ENCODE peak calls at places on chromosomes 5 and 9, in five cellular contexts. M is suprapubic skin, Q is A673, V is HFF-Myc, C is GM23248. K is an unnamed sample.

GRCh38 chr9:81683704-81684103 is 5.6 kb downstream of the TLE1 start:
- DNase-seq in M (no peak), Q (no peak), V (no peak), C (no peak), K (no peak)

GRCh38 chr5:153938131-153938842 is 100.4 kb downstream of the FAM114A2 start:
- DNase-seq in M (no peak), Q (no peak), V (no peak), C (peak; percentile 10), K (no peak)

GRCh38 chr5:134458234-134458633 is 46.6 kb upstream of the CDKN2AIPNL start:
- DNase-seq in M (peak; percentile 63), Q (no peak), V (no peak), C (peak; percentile 85), K (peak; percentile 51)

GRCh38 chr5:53109041-53109435 is 519 bp downstream of the MOCS2 start:
- DNase-seq in M (no peak), Q (peak; percentile 36), V (no peak), C (peak; percentile 38), K (no peak)

GRCh38 chr9:122463828-122464632 is 13.7 kb downstream of the OR1J1 start:
- DNase-seq in M (no peak), Q (peak; percentile 60), V (no peak), C (no peak), K (no peak)

GRCh38 chr5:111398013-111398412 is 114.3 kb downstream of the STARD4 start:
- DNase-seq in M (no peak), Q (no peak), V (no peak), C (no peak), K (no peak)

GRCh38 chr9:117929873-117930272 is 225.7 kb downstream of the TLR4 start:
- DNase-seq in M (no peak), Q (no peak), V (no peak), C (no peak), K (peak; percentile 45)

GRCh38 chr5:26193626-26194025 is 844.8 kb downstream of the CDH9 start:
- DNase-seq in M (no peak), Q (no peak), V (no peak), C (no peak), K (no peak)

GRCh38 chr9:92642041-92642451 is 27.9 kb downstream of the IPPK start:
- DNase-seq in M (peak; percentile 55), Q (no peak), V (no peak), C (no peak), K (no peak)

GRCh38 chr9:38298503-38298902 is 94.0 kb upstream of the ALDH1B1 start:
- DNase-seq in M (no peak), Q (no peak), V (no peak), C (peak; percentile 19), K (no peak)

GRCh38 chr9:114588150-114588663 is 638 bp downstream of the ATP6V1G1 start:
- DNase-seq in M (no peak), Q (peak; percentile 12), V (no peak), C (peak; percentile 71), K (no peak)

GRCh38 chr9:87577746-87578145 is 80.1 kb downstream of the DAPK1 start:
- DNase-seq in M (no peak), Q (no peak), V (no peak), C (no peak), K (no peak)

GRCh38 chr5:122102825-122103224 is 24.8 kb upstream of the LOX start:
- DNase-seq in M (no peak), Q (peak; percentile 60), V (no peak), C (peak; percentile 75), K (no peak)

GRCh38 chr5:9348296-9348996 is 197.4 kb downstream of the SEMA5A start:
- DNase-seq in M (no peak), Q (no peak), V (no peak), C (peak; percentile 93), K (no peak)

GRCh38 chr9:128091144-128091543 is 23.1 kb downstream of the SLC25A25 start:
- DNase-seq in M (peak; percentile 76), Q (peak; percentile 82), V (peak; percentile 83), C (peak; percentile 93), K (no peak)

GRCh38 chr5:98428806-98429205 is 344.7 kb upstream of the RGMB start:
- DNase-seq in M (no peak), Q (no peak), V (peak; percentile 58), C (peak; percentile 39), K (peak; percentile 18)

GRCh38 chr5:160923927-160924705 is 72.1 kb upstream of the ATP10B start:
- DNase-seq in M (no peak), Q (no peak), V (no peak), C (no peak), K (no peak)

GRCh38 chr5:181173420-181174342 is 26.3 kb downstream of the OR2V2 start:
- DNase-seq in M (no peak), Q (peak; percentile 56), V (peak; percentile 80), C (peak; percentile 34), K (peak; percentile 74)

GRCh38 chr5:10538789-10539684 is 24.8 kb upstream of the ANKRD33B start:
- DNase-seq in M (no peak), Q (no peak), V (no peak), C (no peak), K (no peak)

GRCh38 chr9:126543490-126543889 is 70.2 kb upstream of the LMX1B start:
- DNase-seq in M (peak; percentile 7), Q (no peak), V (no peak), C (no peak), K (no peak)

GRCh38 chr9:100601216-100601615 is 23.3 kb downstream of the CAVIN4 start:
- DNase-seq in M (no peak), Q (peak; percentile 80), V (peak; percentile 41), C (peak; percentile 84), K (peak; percentile 25)

GRCh38 chr9:126991170-126991569 is 76.6 kb downstream of the RALGPS1 start:
- DNase-seq in M (no peak), Q (no peak), V (no peak), C (no peak), K (no peak)

GRCh38 chr5:9284781-9285307 is 261.0 kb downstream of the SEMA5A start:
- DNase-seq in M (no peak), Q (no peak), V (peak; percentile 57), C (peak; percentile 83), K (peak; percentile 64)

GRCh38 chr5:61464512-61464911 is 132.5 kb downstream of the ZSWIM6 start:
- DNase-seq in M (no peak), Q (no peak), V (no peak), C (no peak), K (no peak)

GRCh38 chr9:115606851-115607250 is 488.9 kb upstream of the TNC start:
- DNase-seq in M (no peak), Q (no peak), V (peak; percentile 81), C (peak; percentile 7), K (no peak)

GRCh38 chr5:141650851-141651727 is at the start of gene FCHSD1:
- DNase-seq in M (peak; percentile 93), Q (peak; percentile 37), V (peak; percentile 47), C (peak; percentile 90), K (peak; percentile 71)

GRCh38 chr5:43161244-43161643 is 30.8 kb upstream of the NIM1K start:
- DNase-seq in M (no peak), Q (no peak), V (no peak), C (no peak), K (no peak)

GRCh38 chr5:173300389-173301047 is 27.7 kb downstream of the STC2 start:
- DNase-seq in M (no peak), Q (no peak), V (no peak), C (no peak), K (no peak)

GRCh38 chr9:85425153-85425611 is 316.6 kb downstream of the AGTPBP1 start:
- DNase-seq in M (no peak), Q (peak; percentile 79), V (no peak), C (peak; percentile 67), K (peak; percentile 48)

GRCh38 chr5:139903805-139904565 is 108.4 kb downstream of the PSD2 start:
- DNase-seq in M (peak; percentile 59), Q (peak; percentile 27), V (no peak), C (peak; percentile 47), K (no peak)

GRCh38 chr5:179878222-179879002 is 19.8 kb upstream of the MRNIP start:
- DNase-seq in M (no peak), Q (no peak), V (no peak), C (peak; percentile 26), K (peak; percentile 59)

GRCh38 chr9:96274939-96275338 is 27.0 kb downstream of the HSD17B3 start:
- DNase-seq in M (no peak), Q (no peak), V (no peak), C (no peak), K (no peak)

GRCh38 chr9:127194881-127195713 is 69.5 kb upstream of the GARNL3 start:
- DNase-seq in M (no peak), Q (no peak), V (no peak), C (peak; percentile 70), K (no peak)

GRCh38 chr5:110386782-110387181 is 339.7 kb downstream of the TMEM232 start:
- DNase-seq in M (no peak), Q (no peak), V (no peak), C (peak; percentile 82), K (peak; percentile 20)

GRCh38 chr9:121285835-121286687 is 18.1 kb downstream of the GSN start:
- DNase-seq in M (peak; percentile 82), Q (peak; percentile 94), V (no peak), C (peak; percentile 86), K (peak; percentile 90)
- H3K4me3 ChIP-seq in M (peak overlapping the region; percentile 25), Q (peak overlapping the region; percentile 7), V (peak overlapping the region; percentile 6), C (peak overlapping the region; percentile 60), K (peak overlapping the region; percentile 1)

DNA sequence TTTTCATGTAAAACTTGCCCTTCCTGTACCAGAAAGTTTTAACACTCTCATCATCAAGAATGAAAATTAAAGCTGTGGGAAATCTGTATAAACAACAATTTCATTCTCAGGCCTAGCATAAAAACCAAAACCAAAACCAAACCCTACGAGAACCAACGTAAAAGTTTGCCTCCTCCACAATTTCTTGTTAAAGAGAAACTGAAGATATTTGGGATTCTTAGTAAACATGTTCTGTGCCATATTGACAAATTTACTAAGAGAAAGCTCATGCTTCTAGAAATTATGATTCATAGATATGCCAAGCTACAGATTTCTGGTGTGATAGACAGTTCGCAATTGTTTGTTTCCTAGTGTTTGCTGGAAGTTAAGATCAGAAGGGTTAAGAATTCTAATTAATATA is 801.0 kb upstream of the NUDT12 start:
- DNase-seq in M (no peak), Q (no peak), V (no peak), C (no peak), K (no peak)
- H3K4me3 ChIP-seq in M (no peak overlapping the region), Q (no peak overlapping the region), V (no peak overlapping the region), C (no peak overlapping the region), K (no peak overlapping the region)

DNA sequence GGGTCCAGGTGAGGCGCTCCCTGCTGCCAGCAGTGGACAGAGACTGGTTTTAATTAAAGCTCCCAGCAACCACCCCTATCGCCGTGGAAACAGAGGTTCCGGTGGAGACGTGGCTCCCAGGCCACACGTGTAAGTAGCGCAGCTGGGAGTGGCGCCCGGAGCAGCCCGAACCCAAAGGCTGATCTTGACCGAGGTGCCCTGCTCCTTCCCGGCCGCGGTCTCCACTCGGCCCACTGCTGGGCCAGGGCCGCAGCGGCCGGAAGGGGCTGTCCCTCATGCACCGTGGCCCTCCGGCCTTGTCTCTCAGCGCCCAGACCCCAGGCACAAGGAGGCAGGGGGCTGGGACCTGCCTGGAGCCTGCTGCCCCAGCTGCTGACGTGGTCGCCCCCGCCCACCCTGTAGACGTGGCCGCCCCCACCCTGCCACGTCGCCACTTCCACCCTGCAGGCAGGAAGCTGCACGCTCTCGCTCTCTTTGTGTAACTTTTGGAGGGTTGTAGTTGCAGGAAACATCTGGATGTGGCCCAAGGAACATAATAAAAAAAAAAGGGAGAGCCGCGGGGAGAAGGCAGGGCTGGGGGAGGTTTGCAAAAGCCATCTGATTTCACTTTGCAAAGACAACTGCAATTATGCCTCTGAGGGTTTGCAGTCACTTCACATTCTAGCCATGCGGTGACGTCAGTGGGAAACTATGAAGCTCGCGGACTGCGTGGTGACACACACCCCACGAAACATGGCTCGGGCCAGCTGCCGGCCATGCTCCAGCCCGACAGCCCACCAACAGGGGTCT is 129.9 kb downstream of the RXRA start:
- DNase-seq in M (peak; percentile 95), Q (peak; percentile 94), V (peak; percentile 98), C (peak; percentile 99), K (peak; percentile 96)
- H3K4me3 ChIP-seq in M (peak overlapping the region; percentile 43), Q (no peak overlapping the region), V (peak overlapping the region; percentile 28), C (peak overlapping the region; percentile 41), K (peak overlapping the region; percentile 10)

GRCh38 chr9:215631-216155 is 1.0 kb downstream of the DOCK8 start:
- DNase-seq in M (no peak), Q (no peak), V (no peak), C (no peak), K (no peak)
- H3K4me3 ChIP-seq in M (peak overlapping the region; percentile 71), Q (no peak overlapping the region), V (no peak overlapping the region), C (no peak overlapping the region), K (no peak overlapping the region)